ENCODE peak calls at places on chromosomes 4 and X, in four cellular contexts. S is sigmoid colon, J is endodermal cell, K is breast epithelium. N is an unnamed sample.
A peak's percentile ranks its signal among the peaks of the same experiment; 100 is the strongest.

GRCh38 chr4:185004562-185005208 is 13.6 kb upstream of the HELT start:
- DNase-seq in S (peak; percentile 73), J (peak; percentile 83), K (peak; percentile 38), N (no peak)

GRCh38 chr4:38230121-38230728 is 270.0 kb downstream of the PTTG2 start:
- DNase-seq in S (no peak), J (no peak), K (no peak), N (no peak)

GRCh38 chrX:69133561-69134542 is 31.4 kb downstream of the PJA1 start:
- DNase-seq in S (no peak), J (peak; percentile 87), K (no peak), N (peak; percentile 28)

GRCh38 chr4:150960079-150960478 is 55.0 kb downstream of the LRBA start:
- DNase-seq in S (no peak), J (no peak), K (no peak), N (no peak)

GRCh38 chrX:109600114-109600710 is 24.8 kb downstream of the KCNE5 start:
- DNase-seq in S (no peak), J (peak; percentile 62), K (no peak), N (no peak)

GRCh38 chr4:140254656-140255299 is 100.8 kb upstream of the MAML3 start:
- DNase-seq in S (no peak), J (no peak), K (no peak), N (no peak)

GRCh38 chrX:47634871-47635575 is 5.3 kb upstream of the CFP start:
- DNase-seq in S (no peak), J (no peak), K (no peak), N (no peak)

GRCh38 chr4:121938282-121939092 is 13.4 kb downstream of the TRPC3 start:
- DNase-seq in S (no peak), J (no peak), K (no peak), N (no peak)

GRCh38 chr4:8185930-8186329 is 13.2 kb upstream of the SH3TC1 start:
- DNase-seq in S (no peak), J (no peak), K (no peak), N (no peak)

GRCh38 chrX:40513835-40514234 is 66.9 kb upstream of the ATP6AP2 start:
- DNase-seq in S (no peak), J (no peak), K (no peak), N (no peak)

GRCh38 chr4:78356251-78356650 is 195.3 kb upstream of the ANXA3 start:
- DNase-seq in S (no peak), J (no peak), K (no peak), N (no peak)

GRCh38 chr4:992297-993110 is 700 bp downstream of the SLC26A1 start:
- DNase-seq in S (no peak), J (no peak), K (peak; percentile 69), N (no peak)

GRCh38 chr4:25937801-25938200 is 23.8 kb downstream of the SMIM20 start:
- DNase-seq in S (no peak), J (no peak), K (no peak), N (no peak)

GRCh38 chr4:80243274-80244018 is 23.0 kb upstream of the FGF5 start:
- DNase-seq in S (no peak), J (no peak), K (no peak), N (no peak)

GRCh38 chr4:186901850-186902249 is 178.2 kb upstream of the FAT1 start:
- DNase-seq in S (no peak), J (no peak), K (no peak), N (no peak)

GRCh38 chrX:136162827-136163427 is 15.6 kb downstream of the FHL1 start:
- DNase-seq in S (peak; percentile 83), J (peak; percentile 85), K (no peak), N (no peak)

GRCh38 chr4:169013396-169013795 is 3.3 kb upstream of the CBR4 start:
- DNase-seq in S (no peak), J (no peak), K (no peak), N (no peak)

GRCh38 chr4:139229534-139230039 is 50.4 kb downstream of the MGARP start:
- DNase-seq in S (no peak), J (no peak), K (no peak), N (no peak)

GRCh38 chr4:99054428-99054994 is 34.1 kb downstream of the ADH5 start:
- DNase-seq in S (no peak), J (no peak), K (no peak), N (no peak)

GRCh38 chr4:53121304-53121865 is 244.5 kb downstream of the SCFD2 start:
- DNase-seq in S (no peak), J (no peak), K (no peak), N (no peak)
- H3K27ac ChIP-seq in S (no peak overlapping the region), J (no peak overlapping the region), K (peak overlapping the region; percentile 54), N (no peak overlapping the region)

DNA sequence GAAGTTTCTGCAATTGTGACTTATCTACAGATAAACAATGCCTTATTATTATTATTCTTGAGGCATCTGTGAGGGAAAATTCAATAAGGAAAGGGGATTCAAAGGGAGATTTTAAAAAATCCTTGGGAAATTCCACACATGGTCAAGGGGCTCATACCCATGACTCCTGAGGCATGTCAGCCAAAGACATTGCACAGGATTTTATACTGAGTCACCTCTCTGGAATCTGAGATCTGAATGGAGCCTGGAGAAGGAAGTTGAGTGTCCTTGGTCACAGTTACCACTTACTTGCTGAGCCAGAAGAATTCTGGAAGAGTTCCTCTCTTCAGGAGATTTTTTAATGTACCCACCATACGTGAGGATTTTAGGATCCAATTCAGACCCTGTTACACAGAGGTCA is 14.4 kb upstream of the CXCL8 start:
- DNase-seq in S (no peak), J (no peak), K (no peak), N (no peak)
- H3K27ac ChIP-seq in S (no peak overlapping the region), J (no peak overlapping the region), K (no peak overlapping the region), N (no peak overlapping the region)

GRCh38 chr4:119132306-119132705 is 3.3 kb upstream of the MYOZ2 start:
- DNase-seq in S (no peak), J (no peak), K (no peak), N (no peak)
- H3K27ac ChIP-seq in S (no peak overlapping the region), J (no peak overlapping the region), K (peak overlapping the region; percentile 82), N (no peak overlapping the region)

DNA sequence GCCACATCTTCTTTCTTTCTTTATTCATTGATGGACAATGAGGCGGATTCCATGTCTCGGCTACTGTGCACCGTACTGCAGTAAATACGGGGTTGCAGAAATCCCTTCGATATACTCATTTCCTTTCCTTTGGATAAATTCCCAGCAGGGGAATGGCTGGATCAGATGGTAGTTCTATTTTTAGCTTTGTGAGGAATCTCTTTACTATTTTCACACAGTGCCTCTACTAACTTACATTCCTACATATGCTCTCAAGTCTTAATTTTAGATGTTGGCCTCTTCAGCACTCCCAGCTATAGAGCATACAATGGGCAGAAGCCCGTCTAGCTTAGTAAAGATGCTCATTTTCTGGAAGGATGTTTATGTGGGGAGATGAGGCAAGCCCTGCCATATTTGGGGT is 317.4 kb downstream of the ASMT start:
- DNase-seq in S (no peak), J (no peak), K (no peak), N (no peak)
- H3K27ac ChIP-seq in S (no peak overlapping the region), J (no peak overlapping the region), K (no peak overlapping the region), N (no peak overlapping the region)

GRCh38 chr4:88356771-88357170 is 21.9 kb upstream of the HERC6 start:
- DNase-seq in S (no peak), J (no peak), K (no peak), N (no peak)
- H3K27ac ChIP-seq in S (no peak overlapping the region), J (no peak overlapping the region), K (no peak overlapping the region), N (no peak overlapping the region)

DNA sequence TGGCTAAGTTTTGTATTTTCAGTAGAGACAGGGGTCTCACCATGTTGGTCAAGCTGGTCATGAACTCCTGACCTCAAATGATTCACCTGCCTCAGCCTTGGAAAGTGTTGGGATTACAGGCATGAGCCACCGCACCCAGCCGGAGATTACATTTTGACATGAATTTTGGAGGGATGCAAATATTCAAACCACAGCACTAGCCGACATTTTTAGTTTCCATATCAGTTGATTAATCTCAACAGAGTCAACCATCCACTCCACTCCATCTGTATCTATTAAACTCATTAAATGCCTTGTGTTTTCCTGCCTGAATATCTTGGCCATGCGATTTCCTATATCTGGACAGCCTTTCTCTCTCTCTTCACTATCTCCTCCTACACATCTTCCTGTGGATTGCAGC is 64.1 kb upstream of the PDGFRA start:
- DNase-seq in S (no peak), J (no peak), K (no peak), N (no peak)
- H3K27ac ChIP-seq in S (no peak overlapping the region), J (no peak overlapping the region), K (no peak overlapping the region), N (no peak overlapping the region)

GRCh38 chr4:88709989-88710388 is 12.4 kb upstream of the NAP1L5 start:
- DNase-seq in S (no peak), J (no peak), K (no peak), N (no peak)

GRCh38 chr4:88718098-88718497 is 20.5 kb upstream of the NAP1L5 start:
- DNase-seq in S (no peak), J (no peak), K (no peak), N (no peak)

GRCh38 chr4:88719381-88719780 is 21.8 kb upstream of the NAP1L5 start:
- DNase-seq in S (no peak), J (no peak), K (no peak), N (no peak)

GRCh38 chr4:88713782-88714181 is 16.2 kb upstream of the NAP1L5 start:
- DNase-seq in S (no peak), J (no peak), K (no peak), N (no peak)
- H3K27ac ChIP-seq in S (no peak overlapping the region), J (no peak overlapping the region), K (no peak overlapping the region), N (no peak overlapping the region)

DNA sequence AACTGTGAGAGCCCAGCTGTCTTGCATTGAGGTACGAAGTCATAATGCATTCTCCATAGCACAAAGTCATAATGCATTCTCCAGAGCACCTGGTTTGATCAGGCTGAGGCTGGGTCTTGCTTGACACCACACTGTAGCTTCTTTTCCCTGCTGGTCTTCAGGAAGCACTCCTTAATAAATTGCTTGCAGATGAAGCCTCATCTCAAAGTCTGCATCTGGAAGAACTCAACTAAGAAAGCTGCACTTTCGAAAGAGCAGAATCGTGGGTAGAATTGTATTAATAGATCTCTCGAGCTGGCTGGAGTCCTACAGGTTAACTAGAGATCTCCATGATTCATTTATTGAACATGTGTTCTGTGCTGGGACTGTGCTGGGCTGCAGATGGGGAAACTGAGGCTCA is 152.6 kb downstream of the STK32B start:
- DNase-seq in S (no peak), J (no peak), K (no peak), N (no peak)
- H3K27ac ChIP-seq in S (no peak overlapping the region), J (no peak overlapping the region), K (no peak overlapping the region), N (no peak overlapping the region)